ENCODE peak calls at places on chromosomes 16 and 17, in six cellular contexts. K is NCI-H1417, W is MCF 10A, B is endothelial cell, J is foreskin keratinocyte, Q is T-helper 17 cell. P is an unnamed sample.

GRCh38 chr17:45234641-45235040 is 13.0 kb downstream of the FMNL1 start:
- DNase-seq in K (no peak), W (no peak), B (no peak), J (no peak), Q (no peak), P (peak)

GRCh38 chr16:2008009-2008526 is 1.6 kb downstream of the ZNF598 start:
- DNase-seq in K (no peak), W (peak), B (no peak), J (peak), Q (no peak), P (no peak)

GRCh38 chr17:21201302-21201602 is 12.7 kb downstream of the TMEM11 start:
- DNase-seq in K (no peak), W (peak), B (no peak), J (no peak), Q (no peak), P (no peak)

GRCh38 chr16:47049901-47050583 is 76.6 kb upstream of the DNAJA2 start:
- DNase-seq in K (no peak), W (no peak), B (no peak), J (no peak), Q (no peak), P (no peak)

GRCh38 chr16:1340730-1341494 is 7.5 kb downstream of the BAIAP3 start:
- DNase-seq in K (no peak), W (no peak), B (no peak), J (no peak), Q (no peak), P (no peak)

GRCh38 chr16:29806641-29807425 is 504 bp downstream of the MAZ start:
- DNase-seq in K (peak), W (peak), B (peak), J (no peak), Q (no peak), P (no peak)

GRCh38 chr16:57127037-57127763 is 34.8 kb downstream of the CPNE2 start:
- DNase-seq in K (no peak), W (no peak), B (no peak), J (no peak), Q (no peak), P (no peak)

GRCh38 chr16:25395528-25395927 is 137.9 kb upstream of the ZKSCAN2 start:
- DNase-seq in K (no peak), W (no peak), B (no peak), J (no peak), Q (no peak), P (no peak)

GRCh38 chr17:82103588-82104451 is 5.8 kb upstream of the FASN start:
- DNase-seq in K (no peak), W (no peak), B (no peak), J (no peak), Q (no peak), P (no peak)

GRCh38 chr17:41680426-41681040 is 8.2 kb upstream of the EIF1 start:
- DNase-seq in K (no peak), W (no peak), B (no peak), J (no peak), Q (no peak), P (no peak)

GRCh38 chr16:86680661-86681439 is 102.5 kb downstream of the FOXL1 start:
- DNase-seq in K (no peak), W (no peak), B (no peak), J (no peak), Q (no peak), P (no peak)

GRCh38 chr16:75309156-75309555 is 57.7 kb upstream of the BCAR1 start:
- DNase-seq in K (no peak), W (no peak), B (no peak), J (no peak), Q (no peak), P (no peak)

GRCh38 chr17:7222093-7222971 is 2.6 kb downstream of the ACADVL start:
- DNase-seq in K (no peak), W (no peak), B (no peak), J (no peak), Q (no peak), P (no peak)

GRCh38 chr17:41311111-41311510 is 2.0 kb upstream of the KRTAP16-1 start:
- DNase-seq in K (no peak), W (no peak), B (no peak), J (no peak), Q (no peak), P (no peak)

GRCh38 chr17:46763416-46763815 is 55.1 kb downstream of the WNT3 start:
- DNase-seq in K (no peak), W (no peak), B (no peak), J (no peak), Q (no peak), P (no peak)

GRCh38 chr17:50037321-50038107 is 18.4 kb upstream of the ITGA3 start:
- DNase-seq in K (no peak), W (peak), B (no peak), J (no peak), Q (no peak), P (no peak)

GRCh38 chr17:50462446-50462845 is 6.2 kb downstream of the CHAD start:
- DNase-seq in K (no peak), W (no peak), B (no peak), J (no peak), Q (no peak), P (no peak)

GRCh38 chr16:75660726-75661302 is 13.2 kb downstream of the TERF2IP start:
- DNase-seq in K (no peak), W (no peak), B (no peak), J (no peak), Q (no peak), P (no peak)

GRCh38 chr16:2704166-2704982 is 15.7 kb downstream of the PRSS27 start:
- DNase-seq in K (no peak), W (no peak), B (no peak), J (no peak), Q (no peak), P (no peak)

GRCh38 chr16:49658491-49658890 is 197.4 kb downstream of the ZNF423 start:
- DNase-seq in K (no peak), W (no peak), B (no peak), J (no peak), Q (no peak), P (no peak)

GRCh38 chr17:15087946-15088345 is 177.2 kb downstream of the PMP22 start:
- DNase-seq in K (no peak), W (no peak), B (no peak), J (no peak), Q (no peak), P (no peak)

GRCh38 chr16:4518281-4518680 is 20.3 kb downstream of the CDIP1 start:
- DNase-seq in K (no peak), W (no peak), B (no peak), J (no peak), Q (no peak), P (no peak)

GRCh38 chr17:48322060-48322459 is 108.0 kb downstream of the SKAP1 start:
- DNase-seq in K (no peak), W (no peak), B (no peak), J (no peak), Q (no peak), P (no peak)

GRCh38 chr17:81397314-81398169 is 2.3 kb downstream of the BAHCC1 start:
- DNase-seq in K (peak), W (peak), B (peak), J (peak), Q (no peak), P (no peak)

GRCh38 chr17:81902023-81902652 is at the start of gene NPB:
- DNase-seq in K (no peak), W (no peak), B (no peak), J (no peak), Q (no peak), P (no peak)

GRCh38 chr16:68062910-68063393 is 22.2 kb upstream of the NFATC3 start:
- DNase-seq in K (no peak), W (no peak), B (no peak), J (no peak), Q (no peak), P (peak)

GRCh38 chr17:2323629-2324314 is 12.5 kb downstream of the TSR1 start:
- DNase-seq in K (no peak), W (no peak), B (no peak), J (no peak), Q (no peak), P (no peak)

GRCh38 chr17:55420067-55420775 is 1.4 kb downstream of the MMD start:
- DNase-seq in K (no peak), W (no peak), B (no peak), J (no peak), Q (no peak), P (peak)

GRCh38 chr17:45221997-45222272 is 250 bp downstream of the FMNL1 start:
- DNase-seq in K (no peak), W (no peak), B (no peak), J (no peak), Q (no peak), P (no peak)

GRCh38 chr17:16465861-16466338 is 26.1 kb downstream of the LRRC75A start:
- DNase-seq in K (no peak), W (no peak), B (no peak), J (no peak), Q (no peak), P (no peak)

GRCh38 chr16:1620391-1620790 is 8.2 kb downstream of the CRAMP1 start:
- DNase-seq in K (no peak), W (no peak), B (no peak), J (no peak), Q (no peak), P (no peak)

GRCh38 chr17:81647640-81648012 is 8.7 kb downstream of the PDE6G start:
- DNase-seq in K (no peak), W (no peak), B (no peak), J (no peak), Q (no peak), P (no peak)

GRCh38 chr17:17749025-17749772 is 67.9 kb downstream of the RAI1 start:
- DNase-seq in K (peak), W (no peak), B (no peak), J (no peak), Q (no peak), P (no peak)

GRCh38 chr17:31433091-31433790 is 41.8 kb downstream of the RAB11FIP4 start:
- DNase-seq in K (no peak), W (no peak), B (peak), J (no peak), Q (no peak), P (peak)

GRCh38 chr17:19364699-19365498 is 2.4 kb upstream of the B9D1 start:
- DNase-seq in K (no peak), W (peak), B (no peak), J (no peak), Q (no peak), P (no peak)

GRCh38 chr17:13538841-13539411 is 62.8 kb downstream of the HS3ST3A1 start:
- DNase-seq in K (no peak), W (no peak), B (no peak), J (no peak), Q (no peak), P (no peak)

GRCh38 chr17:66348605-66349165 is 46.3 kb downstream of the PRKCA start:
- DNase-seq in K (peak), W (peak), B (no peak), J (peak), Q (no peak), P (peak)

GRCh38 chr16:80682435-80683070 is 121.8 kb downstream of the CDYL2 start:
- DNase-seq in K (no peak), W (no peak), B (no peak), J (peak), Q (no peak), P (no peak)

GRCh38 chr17:45225964-45226530 is 4.4 kb downstream of the FMNL1 start:
- DNase-seq in K (no peak), W (no peak), B (no peak), J (no peak), Q (peak), P (peak)